ENCODE peak calls at places on chromosomes 16 and 17, in four cellular contexts. One of them, this sample, is unnamed.

GRCh38 chr17:50883850-50884291 is 17.7 kb upstream of the TOB1 start:
- ATAC-seq in RWPE2: no peak
- ATAC-seq in DND-41: no peak
- ATAC-seq in WTC11: no peak
- ATAC-seq in this sample: no peak

GRCh38 chr17:5019475-5019956 is 15.7 kb downstream of the SLC52A1 start:
- ATAC-seq in RWPE2: peak; percentile 58
- ATAC-seq in DND-41: peak; percentile 79
- ATAC-seq in WTC11: peak; percentile 92
- ATAC-seq in this sample: no peak

GRCh38 chr17:41917957-41918391 is 777 bp downstream of the ACLY start:
- ATAC-seq in RWPE2: no peak
- ATAC-seq in DND-41: peak; percentile 13
- ATAC-seq in WTC11: no peak
- ATAC-seq in this sample: peak; percentile 23

GRCh38 chr16:20910781-20911321 is 10.3 kb downstream of the LYRM1 start:
- ATAC-seq in RWPE2: peak; percentile 74
- ATAC-seq in DND-41: no peak
- ATAC-seq in WTC11: no peak
- ATAC-seq in this sample: peak; percentile 75

GRCh38 chr16:49801290-49801689 is 54.6 kb downstream of the ZNF423 start:
- ATAC-seq in RWPE2: no peak
- ATAC-seq in DND-41: no peak
- ATAC-seq in WTC11: peak; percentile 19
- ATAC-seq in this sample: no peak

GRCh38 chr17:56804454-56804853 is 29.3 kb downstream of the C17orf67 start:
- ATAC-seq in RWPE2: no peak
- ATAC-seq in DND-41: no peak
- ATAC-seq in WTC11: no peak
- ATAC-seq in this sample: no peak

GRCh38 chr17:56733833-56734232 is 99.9 kb downstream of the C17orf67 start:
- ATAC-seq in RWPE2: peak; percentile 57
- ATAC-seq in DND-41: no peak
- ATAC-seq in WTC11: no peak
- ATAC-seq in this sample: no peak

GRCh38 chr17:74239169-74239568 is 25.8 kb downstream of the TTYH2 start:
- ATAC-seq in RWPE2: no peak
- ATAC-seq in DND-41: no peak
- ATAC-seq in WTC11: no peak
- ATAC-seq in this sample: peak; percentile 32

GRCh38 chr16:57001026-57001669 is 11.8 kb downstream of the NLRC5 start:
- ATAC-seq in RWPE2: no peak
- ATAC-seq in DND-41: no peak
- ATAC-seq in WTC11: no peak
- ATAC-seq in this sample: no peak

GRCh38 chr17:57935833-57936807 is 19.1 kb downstream of the CUEDC1 start:
- ATAC-seq in RWPE2: peak; percentile 30
- ATAC-seq in DND-41: no peak
- ATAC-seq in WTC11: peak; percentile 29
- ATAC-seq in this sample: peak; percentile 77

GRCh38 chr17:40563371-40564052 is 1.8 kb downstream of the CCR7 start:
- ATAC-seq in RWPE2: no peak
- ATAC-seq in DND-41: no peak
- ATAC-seq in WTC11: no peak
- ATAC-seq in this sample: no peak

GRCh38 chr16:74868501-74868900 is 93.9 kb upstream of the FA2H start:
- ATAC-seq in RWPE2: peak; percentile 87
- ATAC-seq in DND-41: peak; percentile 64
- ATAC-seq in WTC11: no peak
- ATAC-seq in this sample: peak; percentile 51

GRCh38 chr17:75684924-75685323 is 17.8 kb downstream of the SAP30BP start:
- ATAC-seq in RWPE2: peak; percentile 72
- ATAC-seq in DND-41: no peak
- ATAC-seq in WTC11: no peak
- ATAC-seq in this sample: no peak

GRCh38 chr17:4532860-4533521 is 22.2 kb downstream of the MYBBP1A start:
- ATAC-seq in RWPE2: no peak
- ATAC-seq in DND-41: peak; percentile 0
- ATAC-seq in WTC11: no peak
- ATAC-seq in this sample: no peak

GRCh38 chr16:56588781-56589140 is 567 bp upstream of the MT3 start:
- ATAC-seq in RWPE2: no peak
- ATAC-seq in DND-41: no peak
- ATAC-seq in WTC11: no peak
- ATAC-seq in this sample: no peak

GRCh38 chr17:67027031-67027628 is 17.2 kb upstream of the CACNG1 start:
- ATAC-seq in RWPE2: peak; percentile 10
- ATAC-seq in DND-41: no peak
- ATAC-seq in WTC11: no peak
- ATAC-seq in this sample: no peak

GRCh38 chr16:8955828-8956227 is 7.9 kb downstream of the USP7 start:
- ATAC-seq in RWPE2: no peak
- ATAC-seq in DND-41: no peak
- ATAC-seq in WTC11: no peak
- ATAC-seq in this sample: no peak

GRCh38 chr17:17028059-17028877 is 14.0 kb upstream of the MPRIP start:
- ATAC-seq in RWPE2: peak; percentile 96
- ATAC-seq in DND-41: no peak
- ATAC-seq in WTC11: peak; percentile 81
- ATAC-seq in this sample: peak; percentile 83

GRCh38 chr16:58485184-58485887 is 14.6 kb upstream of the NDRG4 start:
- ATAC-seq in RWPE2: no peak
- ATAC-seq in DND-41: no peak
- ATAC-seq in WTC11: no peak
- ATAC-seq in this sample: no peak

GRCh38 chr16:58753711-58754134 is 19.6 kb upstream of the GOT2 start:
- ATAC-seq in RWPE2: no peak
- ATAC-seq in DND-41: no peak
- ATAC-seq in WTC11: peak; percentile 3
- ATAC-seq in this sample: no peak

GRCh38 chr17:46028374-46028773 is 29.3 kb downstream of the STH start:
- ATAC-seq in RWPE2: no peak
- ATAC-seq in DND-41: no peak
- ATAC-seq in WTC11: no peak
- ATAC-seq in this sample: no peak

GRCh38 chr17:2419526-2419925 is 18.7 kb upstream of the MNT start:
- ATAC-seq in RWPE2: no peak
- ATAC-seq in DND-41: no peak
- ATAC-seq in WTC11: no peak
- ATAC-seq in this sample: no peak

GRCh38 chr17:82366749-82367148 is 4.8 kb upstream of the UTS2R start:
- ATAC-seq in RWPE2: no peak
- ATAC-seq in DND-41: no peak
- ATAC-seq in WTC11: no peak
- ATAC-seq in this sample: no peak

GRCh38 chr16:69077251-69077650 is 28.2 kb upstream of the HAS3 start:
- ATAC-seq in RWPE2: peak; percentile 63
- ATAC-seq in DND-41: no peak
- ATAC-seq in WTC11: no peak
- ATAC-seq in this sample: no peak

GRCh38 chr16:2046125-2046888 is 1.3 kb downstream of the NTHL1 start:
- ATAC-seq in RWPE2: no peak
- ATAC-seq in DND-41: no peak
- ATAC-seq in WTC11: no peak
- ATAC-seq in this sample: no peak

GRCh38 chr16:2046889-2047329 is 725 bp downstream of the NTHL1 start:
- ATAC-seq in RWPE2: no peak
- ATAC-seq in DND-41: no peak
- ATAC-seq in WTC11: peak; percentile 4
- ATAC-seq in this sample: no peak

GRCh38 chr16:2044541-2044940 is 3.1 kb downstream of the NTHL1 start:
- ATAC-seq in RWPE2: no peak
- ATAC-seq in DND-41: no peak
- ATAC-seq in WTC11: no peak
- ATAC-seq in this sample: no peak

GRCh38 chr16:2048116-2048543 is 345 bp downstream of the TSC2 start:
- ATAC-seq in RWPE2: peak; percentile 19
- ATAC-seq in DND-41: no peak
- ATAC-seq in WTC11: peak; percentile 11
- ATAC-seq in this sample: peak; percentile 31

DNA sequence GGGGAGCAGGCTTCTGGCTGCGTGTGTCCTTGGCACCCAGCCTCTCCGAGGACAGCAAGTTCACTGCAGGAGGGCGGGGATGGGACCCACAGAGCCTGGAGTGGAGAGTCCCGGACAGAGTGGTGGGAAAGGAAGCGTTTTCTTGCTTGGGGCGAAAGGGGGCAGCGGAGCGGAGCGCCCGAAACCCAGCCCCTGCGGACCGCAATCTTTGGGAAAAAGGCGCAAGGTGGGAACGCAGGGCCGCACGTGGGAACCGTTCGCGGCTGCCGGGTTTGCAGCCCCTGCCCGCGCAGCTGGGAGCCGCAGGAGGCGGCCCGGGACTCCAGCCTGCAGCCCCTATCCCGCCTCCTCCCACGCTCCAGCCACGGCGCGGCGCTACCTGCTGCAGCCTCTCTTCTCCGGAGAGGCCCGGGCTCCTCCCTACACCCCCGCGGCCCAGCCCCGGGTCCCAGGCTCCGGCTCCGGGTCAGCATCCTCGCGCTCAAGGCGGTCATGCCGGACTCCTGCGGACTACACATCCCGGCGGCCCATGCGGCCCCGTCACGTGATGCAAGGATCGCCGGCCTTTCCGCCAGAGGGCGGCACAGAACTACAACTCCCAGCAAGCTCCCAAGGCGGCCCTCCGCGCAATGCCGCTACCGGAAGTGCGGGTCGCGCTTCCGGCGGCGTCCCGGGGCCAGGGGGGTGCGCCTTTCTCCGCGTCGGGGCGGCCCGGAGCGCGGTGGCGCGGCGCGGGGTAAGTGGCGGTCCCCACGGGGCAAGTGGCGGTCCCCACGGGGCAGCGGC is at the start of the genes NTHL1 and TSC2:
- ATAC-seq in RWPE2: peak; percentile 94
- ATAC-seq in DND-41: peak; percentile 89
- ATAC-seq in WTC11: peak; percentile 95
- ATAC-seq in this sample: peak; percentile 97
- TF ChIP-seq CTCF in RWPE2: peak; percentile 24
- TF ChIP-seq CTCF in DND-41: peak; percentile 34
- TF ChIP-seq CTCF in WTC11: no peak
- TF ChIP-seq CTCF in this sample: peak; percentile 66

DNA sequence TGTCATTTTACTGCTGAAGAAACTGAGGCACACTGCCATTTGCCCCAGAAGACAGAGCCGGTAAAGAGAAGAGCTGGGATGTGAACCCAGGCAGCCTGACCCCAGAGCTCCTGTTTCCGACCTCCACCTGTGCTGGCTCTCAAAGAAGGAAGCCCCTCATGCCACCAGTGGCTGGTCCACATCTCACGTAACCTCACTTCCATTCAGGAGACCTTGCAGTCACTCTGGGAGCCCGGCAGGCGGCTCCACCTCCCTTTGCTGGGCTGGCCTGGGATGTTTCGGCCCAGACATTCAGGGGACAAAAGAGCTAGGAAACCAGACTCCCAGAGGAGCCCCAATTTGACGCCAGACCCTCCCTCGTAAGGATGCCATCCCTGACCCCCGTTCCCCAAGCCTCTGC is 2.9 kb downstream of the TAF1C start:
- ATAC-seq in RWPE2: no peak
- ATAC-seq in DND-41: no peak
- ATAC-seq in WTC11: no peak
- ATAC-seq in this sample: no peak
- TF ChIP-seq CTCF in RWPE2: peak; percentile 31
- TF ChIP-seq CTCF in DND-41: no peak
- TF ChIP-seq CTCF in WTC11: no peak
- TF ChIP-seq CTCF in this sample: no peak

DNA sequence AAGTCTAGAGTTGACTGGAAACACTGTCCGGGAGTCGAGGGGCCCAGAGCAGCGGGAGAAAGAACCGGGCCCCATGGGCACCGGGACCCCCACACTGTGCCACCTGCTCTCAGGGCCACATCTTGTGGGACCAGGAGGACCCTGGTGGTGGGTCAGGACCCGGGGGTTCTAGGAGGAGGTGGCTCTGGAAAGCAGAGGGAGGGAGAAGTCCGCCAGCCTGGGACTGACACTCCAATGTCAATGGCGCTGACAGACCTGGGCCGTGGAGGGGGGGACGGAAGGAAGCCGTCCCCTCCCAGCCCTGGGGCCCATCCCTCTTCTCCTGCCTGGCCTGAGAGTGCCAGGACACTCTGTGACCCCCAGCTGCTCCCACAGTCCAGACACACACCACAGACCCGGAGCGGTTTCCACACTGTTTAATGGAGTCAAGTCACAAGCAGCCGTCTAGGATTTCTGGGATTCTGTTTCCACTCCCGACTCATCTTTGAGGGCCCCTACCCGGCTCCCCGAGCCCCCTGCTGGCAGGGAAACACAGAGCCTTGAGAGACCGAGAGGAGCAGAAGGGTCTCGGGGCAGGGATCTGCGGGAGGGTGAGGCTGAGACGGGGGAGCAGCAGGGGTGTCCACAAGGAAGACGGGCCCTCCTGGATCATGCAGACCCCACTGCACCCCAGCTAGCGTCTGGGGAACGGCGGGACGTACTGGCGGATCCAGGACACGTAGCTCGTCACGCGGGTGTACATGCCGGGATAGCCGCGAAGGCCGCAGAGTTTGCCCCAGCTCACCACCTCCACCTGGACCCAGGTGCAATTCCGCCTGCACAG is 23.6 kb upstream of the UBE2I start:
- ATAC-seq in RWPE2: no peak
- ATAC-seq in DND-41: no peak
- ATAC-seq in WTC11: no peak
- ATAC-seq in this sample: no peak
- TF ChIP-seq CTCF in RWPE2: no peak
- TF ChIP-seq CTCF in DND-41: no peak
- TF ChIP-seq CTCF in WTC11: no peak
- TF ChIP-seq CTCF in this sample: no peak

GRCh38 chr16:31216552-31217530 is at the start of gene PYDC1:
- ATAC-seq in RWPE2: no peak
- ATAC-seq in DND-41: no peak
- ATAC-seq in WTC11: peak; percentile 31
- ATAC-seq in this sample: no peak
- TF ChIP-seq CTCF in RWPE2: no peak
- TF ChIP-seq CTCF in DND-41: no peak
- TF ChIP-seq CTCF in WTC11: no peak
- TF ChIP-seq CTCF in this sample: no peak

DNA sequence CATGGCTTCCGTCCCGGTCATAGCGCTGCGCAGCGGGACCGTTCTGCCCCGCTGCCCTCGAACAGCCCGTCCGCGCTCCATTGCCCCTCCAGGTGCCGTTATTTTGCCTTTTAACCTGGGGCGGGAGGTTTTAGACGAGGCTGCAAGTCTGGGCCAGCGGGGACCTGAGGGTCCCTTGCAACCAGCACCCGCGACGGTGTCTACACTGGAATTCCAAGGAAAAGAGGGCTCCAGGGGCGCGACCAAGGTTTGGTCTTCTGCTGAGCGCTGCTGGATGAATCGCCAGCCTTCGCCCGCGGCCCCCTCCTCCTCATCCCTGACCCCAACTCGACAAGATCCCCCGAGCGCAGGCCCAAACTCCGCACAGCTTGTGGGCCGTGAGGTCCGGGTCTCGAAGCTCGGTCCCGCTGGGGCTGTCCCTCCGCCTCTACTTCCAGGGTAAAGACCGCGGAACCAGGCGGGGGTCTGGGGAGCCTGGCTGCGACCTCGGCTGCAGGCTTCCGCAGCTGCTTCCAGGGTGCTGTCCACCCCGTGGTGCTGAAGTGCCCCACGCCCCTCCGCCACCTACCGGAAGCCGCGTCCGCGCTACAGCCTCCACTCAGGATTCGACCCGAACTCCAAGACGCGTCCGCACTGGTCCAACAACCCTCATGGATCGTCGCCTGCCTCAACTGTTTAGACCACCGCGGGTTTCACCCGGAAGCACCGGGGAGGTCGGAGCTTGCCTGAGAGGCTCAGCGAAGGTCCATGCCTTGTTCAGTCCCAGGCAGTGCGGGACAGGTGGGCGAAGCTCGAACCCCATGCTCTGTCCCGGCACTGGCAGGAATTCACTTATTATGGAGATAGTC is 10.1 kb upstream of the CA4 start:
- ATAC-seq in RWPE2: peak; percentile 17
- ATAC-seq in DND-41: no peak
- ATAC-seq in WTC11: peak; percentile 17
- ATAC-seq in this sample: no peak
- TF ChIP-seq CTCF in RWPE2: peak; percentile 80
- TF ChIP-seq CTCF in DND-41: no peak
- TF ChIP-seq CTCF in WTC11: no peak
- TF ChIP-seq CTCF in this sample: peak; percentile 52

This sample was measured in gastroesophageal sphincter.